ENCODE peak calls at places on chromosomes 5 and 9, in seven cellular contexts. D is endothelial cell, I is uterus, K is tibial nerve, U is A549, F is fibroblast of pulmonary artery, X is GM06990. Y is an unnamed sample.
A peak's percentile ranks its signal among the peaks of the same experiment; 100 is the strongest.

GRCh38 chr5:61766141-61766540 is 434.1 kb downstream of the ZSWIM6 start:
- DNase-seq in F (no peak), I (no peak), D (no peak), X (no peak), K (no peak), U (no peak), Y (no peak)

GRCh38 chr5:78636682-78637081 is 11.9 kb downstream of the LHFPL2 start:
- DNase-seq in K (no peak), D (no peak), U (no peak), F (no peak), X (no peak), I (no peak), Y (no peak)

GRCh38 chr5:96768708-96769251 is 39.0 kb downstream of the ERAP1 start:
- DNase-seq in X (no peak), I (no peak), D (no peak), K (no peak), U (no peak), F (no peak), Y (no peak)

GRCh38 chr5:132458651-132459030 is 31.9 kb downstream of the IRF1 start:
- DNase-seq in U (no peak), K (no peak), X (no peak), I (no peak), F (peak; percentile 45), D (no peak), Y (no peak)

GRCh38 chr5:83197326-83197725 is 120.0 kb downstream of the XRCC4 start:
- DNase-seq in I (no peak), X (no peak), U (no peak), F (no peak), D (no peak), K (no peak), Y (no peak)

GRCh38 chr5:172450861-172451695 is 3.2 kb downstream of the SH3PXD2B start:
- DNase-seq in U (peak; percentile 54), D (peak; percentile 54), F (peak; percentile 71), X (no peak), K (no peak), I (peak; percentile 54), Y (peak; percentile 62)

GRCh38 chr5:161096591-161096990 is 244.6 kb upstream of the ATP10B start:
- DNase-seq in X (no peak), I (no peak), D (no peak), F (no peak), K (no peak), U (no peak), Y (no peak)

GRCh38 chr9:130972957-130973685 is 34.1 kb upstream of the FIBCD1 start:
- DNase-seq in U (no peak), I (no peak), K (no peak), X (no peak), D (no peak), F (no peak), Y (no peak)

GRCh38 chr9:38342096-38342495 is 50.4 kb upstream of the ALDH1B1 start:
- DNase-seq in U (no peak), I (no peak), X (no peak), K (no peak), D (no peak), F (no peak), Y (no peak)

GRCh38 chr5:108303086-108303485 is 78.8 kb downstream of the FBXL17 start:
- DNase-seq in K (no peak), I (no peak), D (no peak), F (no peak), X (no peak), U (no peak), Y (no peak)

GRCh38 chr9:126234681-126235349 is 91.8 kb upstream of the MVB12B start:
- DNase-seq in X (no peak), U (no peak), K (no peak), I (no peak), D (no peak), F (no peak), Y (no peak)

GRCh38 chr5:130526708-130527107 is 622.4 kb downstream of the CHSY3 start:
- DNase-seq in F (no peak), K (no peak), X (no peak), U (peak; percentile 78), D (no peak), I (no peak), Y (no peak)

GRCh38 chr5:52870448-52870847 is 82.7 kb downstream of the ITGA1 start:
- DNase-seq in X (no peak), F (peak; percentile 51), D (no peak), K (no peak), I (no peak), U (peak; percentile 35), Y (no peak)

GRCh38 chr5:98603456-98603855 is 170.0 kb upstream of the RGMB start:
- DNase-seq in K (no peak), F (no peak), X (no peak), I (no peak), D (no peak), U (no peak), Y (no peak)

GRCh38 chr5:142012186-142012785 is 541 bp downstream of the GNPDA1 start:
- DNase-seq in F (peak; percentile 56), K (peak; percentile 33), I (peak; percentile 42), X (no peak), U (peak; percentile 71), D (peak; percentile 45), Y (no peak)

GRCh38 chr5:158235159-158235547 is 376.2 kb upstream of the CLINT1 start:
- DNase-seq in U (no peak), D (no peak), F (no peak), X (no peak), K (no peak), I (no peak), Y (no peak)

GRCh38 chr5:153965102-153965645 is 73.5 kb downstream of the FAM114A2 start:
- DNase-seq in X (no peak), I (peak; percentile 26), D (peak; percentile 73), K (no peak), F (peak; percentile 66), U (peak; percentile 59), Y (peak; percentile 82)

GRCh38 chr5:13640270-13640669 is 304.2 kb downstream of the DNAH5 start:
- DNase-seq in D (no peak), K (no peak), X (no peak), U (peak; percentile 33), F (no peak), I (no peak), Y (no peak)

GRCh38 chr5:74149395-74149794 is 491.1 kb downstream of the ENC1 start:
- DNase-seq in K (no peak), U (peak; percentile 47), D (no peak), F (peak; percentile 88), X (no peak), I (peak; percentile 75), Y (no peak)

GRCh38 chr9:6055213-6055612 is 39.8 kb upstream of the RANBP6 start:
- DNase-seq in D (peak; percentile 68), F (peak; percentile 99), U (peak; percentile 91), K (no peak), X (peak; percentile 67), I (peak; percentile 55), Y (peak; percentile 44)

GRCh38 chr5:80632700-80633099 is 21.8 kb upstream of the MSH3 start:
- DNase-seq in K (no peak), X (no peak), I (no peak), F (no peak), D (no peak), U (no peak), Y (no peak)

GRCh38 chr9:9792144-9792857 is 820.5 kb downstream of the PTPRD start:
- DNase-seq in I (no peak), F (no peak), D (no peak), U (no peak), K (no peak), X (no peak), Y (no peak)

GRCh38 chr9:9790216-9790872 is 822.5 kb downstream of the PTPRD start:
- DNase-seq in D (peak; percentile 48), U (peak; percentile 37), K (no peak), F (peak; percentile 17), X (peak; percentile 1), I (no peak), Y (peak; percentile 15)

GRCh38 chr9:9791621-9792020 is 821.2 kb downstream of the PTPRD start:
- DNase-seq in I (no peak), D (no peak), K (no peak), X (no peak), F (peak; percentile 16), U (peak; percentile 11), Y (no peak)
- TF ChIP-seq CTCF in I (no peak), D (no peak), K (no peak), X (no peak), F (no peak), U (no peak), Y (no peak)

GRCh38 chr5:29161399-29161798 is 2032.1 kb upstream of the CDH6 start:
- DNase-seq in F (no peak), U (no peak), I (no peak), K (no peak), D (no peak), X (no peak), Y (no peak)
- TF ChIP-seq CTCF in F (no peak), U (no peak), I (no peak), K (no peak), D (no peak), X (no peak), Y (no peak)

GRCh38 chr5:138753794-138754698 is 821 bp downstream of the CTNNA1 start:
- DNase-seq in K (peak; percentile 95), U (peak; percentile 93), X (peak; percentile 28), F (peak; percentile 95), I (peak; percentile 91), D (peak; percentile 72), Y (peak; percentile 51)

GRCh38 chr5:138752951-138753793 is at the start of gene CTNNA1:
- DNase-seq in K (peak; percentile 66), D (peak; percentile 78), I (peak; percentile 82), F (peak; percentile 68), U (peak; percentile 77), X (peak; percentile 72), Y (peak; percentile 94)

GRCh38 chr5:138755084-138755748 is 2.0 kb downstream of the CTNNA1 start:
- DNase-seq in F (no peak), K (no peak), D (no peak), X (peak; percentile 53), U (no peak), I (no peak), Y (peak; percentile 83)

GRCh38 chr5:138754699-138755057 is 1.5 kb downstream of the CTNNA1 start:
- DNase-seq in K (no peak), F (no peak), X (no peak), D (no peak), I (no peak), U (peak; percentile 28), Y (no peak)

GRCh38 chr5:138752341-138752950 is 779 bp upstream of the CTNNA1 start:
- DNase-seq in F (peak; percentile 43), K (no peak), X (peak; percentile 15), D (peak; percentile 19), U (peak; percentile 63), I (peak; percentile 37), Y (no peak)
- TF ChIP-seq CTCF in F (peak; percentile 8), K (peak; percentile 3), X (no peak), D (no peak), U (peak; percentile 23), I (no peak), Y (no peak)

DNA sequence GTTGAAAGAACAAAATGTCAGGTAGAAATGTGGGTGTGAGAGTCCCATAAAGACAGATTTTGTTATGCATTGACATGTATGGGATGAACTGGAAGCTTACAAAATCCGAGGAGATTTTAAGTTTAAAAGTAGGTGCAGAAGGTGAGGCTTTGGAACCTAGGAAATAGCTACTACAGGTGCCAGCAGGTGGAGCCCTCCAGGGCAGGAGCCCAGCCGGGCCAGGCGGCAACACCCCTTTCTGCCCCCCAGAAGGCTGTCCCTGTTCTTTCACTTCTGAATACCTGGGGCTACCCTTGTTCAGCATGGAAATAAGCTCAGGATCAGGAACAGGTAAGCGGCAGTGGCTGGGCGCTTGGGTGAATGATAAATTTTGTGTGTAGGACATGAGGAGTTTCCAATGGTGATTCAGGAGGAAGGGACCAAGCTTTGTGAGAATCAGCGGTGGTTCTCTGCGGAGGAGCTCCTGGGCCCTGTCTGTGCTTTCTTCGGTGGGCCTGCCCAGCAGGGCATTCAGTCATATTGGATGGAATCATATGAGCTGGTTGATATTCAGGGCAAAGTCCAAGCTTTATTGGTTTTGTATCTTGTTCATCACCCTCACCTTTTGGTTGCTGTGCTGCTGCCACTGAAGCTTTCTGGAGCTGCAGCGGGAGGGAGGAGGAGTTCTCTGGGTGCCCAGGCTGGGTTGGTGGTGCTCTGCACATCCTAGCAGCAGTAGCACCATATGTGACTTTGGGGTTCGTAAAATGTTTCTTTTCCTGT is 12.3 kb downstream of the PCBD2 start:
- DNase-seq in I (no peak), K (no peak), U (no peak), X (no peak), D (no peak), F (no peak), Y (no peak)
- TF ChIP-seq CTCF in I (no peak), K (no peak), U (peak; percentile 46), X (peak; percentile 51), D (no peak), F (peak; percentile 20), Y (peak; percentile 47)